ENCODE peak calls at places on chromosomes 12 and 14, in ten cellular contexts. One of them, this sample, is unnamed.

GRCh38 chr14:69891422-69891821 is 12.2 kb downstream of the SMOC1 start:
- DNase-seq in K562: no peak
- DNase-seq in uterus: no peak
- DNase-seq in CD8-positive, alpha-beta memory T cell: no peak
- DNase-seq in A549: no peak
- DNase-seq in PC-3: no peak
- DNase-seq in transverse colon: no peak
- DNase-seq in SK-N-SH: no peak
- DNase-seq in neuronal stem cell: no peak
- DNase-seq in aorta: no peak
- DNase-seq in this sample: no peak

GRCh38 chr12:81245458-81245857 is 167.6 kb downstream of the ACSS3 start:
- DNase-seq in K562: no peak
- DNase-seq in uterus: peak; percentile 76
- DNase-seq in CD8-positive, alpha-beta memory T cell: no peak
- DNase-seq in A549: no peak
- DNase-seq in PC-3: no peak
- DNase-seq in transverse colon: no peak
- DNase-seq in SK-N-SH: no peak
- DNase-seq in neuronal stem cell: no peak
- DNase-seq in aorta: no peak
- DNase-seq in this sample: no peak

GRCh38 chr12:53974084-53975018 is at the start of gene HOTAIR:
- DNase-seq in K562: no peak
- DNase-seq in uterus: no peak
- DNase-seq in CD8-positive, alpha-beta memory T cell: peak; percentile 25
- DNase-seq in A549: peak; percentile 63
- DNase-seq in PC-3: peak; percentile 53
- DNase-seq in transverse colon: no peak
- DNase-seq in SK-N-SH: peak; percentile 63
- DNase-seq in neuronal stem cell: no peak
- DNase-seq in aorta: no peak
- DNase-seq in this sample: no peak

GRCh38 chr12:110869035-110869434 is 22.2 kb downstream of the CCDC63 start:
- DNase-seq in K562: no peak
- DNase-seq in uterus: no peak
- DNase-seq in CD8-positive, alpha-beta memory T cell: no peak
- DNase-seq in A549: no peak
- DNase-seq in PC-3: no peak
- DNase-seq in transverse colon: no peak
- DNase-seq in SK-N-SH: no peak
- DNase-seq in neuronal stem cell: no peak
- DNase-seq in aorta: no peak
- DNase-seq in this sample: no peak

GRCh38 chr12:25307818-25308217 is 57.1 kb upstream of the KRAS start:
- DNase-seq in K562: no peak
- DNase-seq in uterus: no peak
- DNase-seq in CD8-positive, alpha-beta memory T cell: no peak
- DNase-seq in A549: no peak
- DNase-seq in PC-3: no peak
- DNase-seq in transverse colon: no peak
- DNase-seq in SK-N-SH: no peak
- DNase-seq in neuronal stem cell: no peak
- DNase-seq in aorta: no peak
- DNase-seq in this sample: no peak

GRCh38 chr12:68964013-68964412 is 31.0 kb upstream of the CPM start:
- DNase-seq in K562: no peak
- DNase-seq in uterus: no peak
- DNase-seq in CD8-positive, alpha-beta memory T cell: no peak
- DNase-seq in A549: no peak
- DNase-seq in PC-3: no peak
- DNase-seq in transverse colon: no peak
- DNase-seq in SK-N-SH: no peak
- DNase-seq in neuronal stem cell: no peak
- DNase-seq in aorta: no peak
- DNase-seq in this sample: no peak

GRCh38 chr12:76313289-76313688 is 34.9 kb downstream of the BBS10 start:
- DNase-seq in K562: no peak
- DNase-seq in uterus: no peak
- DNase-seq in CD8-positive, alpha-beta memory T cell: no peak
- DNase-seq in A549: no peak
- DNase-seq in PC-3: no peak
- DNase-seq in transverse colon: no peak
- DNase-seq in SK-N-SH: no peak
- DNase-seq in neuronal stem cell: no peak
- DNase-seq in aorta: no peak
- DNase-seq in this sample: no peak

GRCh38 chr12:11860026-11860425 is 210.6 kb downstream of the ETV6 start:
- DNase-seq in K562: no peak
- DNase-seq in uterus: no peak
- DNase-seq in CD8-positive, alpha-beta memory T cell: no peak
- DNase-seq in A549: no peak
- DNase-seq in PC-3: no peak
- DNase-seq in transverse colon: no peak
- DNase-seq in SK-N-SH: no peak
- DNase-seq in neuronal stem cell: no peak
- DNase-seq in aorta: no peak
- DNase-seq in this sample: no peak

GRCh38 chr14:70906785-70907171 is 481 bp upstream of the PCNX1 start:
- DNase-seq in K562: peak; percentile 3
- DNase-seq in uterus: no peak
- DNase-seq in CD8-positive, alpha-beta memory T cell: no peak
- DNase-seq in A549: no peak
- DNase-seq in PC-3: no peak
- DNase-seq in transverse colon: no peak
- DNase-seq in SK-N-SH: no peak
- DNase-seq in neuronal stem cell: no peak
- DNase-seq in aorta: no peak
- DNase-seq in this sample: no peak

GRCh38 chr14:91681893-91682563 is 49.9 kb downstream of the CATSPERB start:
- DNase-seq in K562: no peak
- DNase-seq in uterus: no peak
- DNase-seq in CD8-positive, alpha-beta memory T cell: no peak
- DNase-seq in A549: no peak
- DNase-seq in PC-3: no peak
- DNase-seq in transverse colon: no peak
- DNase-seq in SK-N-SH: no peak
- DNase-seq in neuronal stem cell: no peak
- DNase-seq in aorta: no peak
- DNase-seq in this sample: no peak

GRCh38 chr12:117227000-117227653 is 36.9 kb upstream of the FBXO21 start:
- DNase-seq in K562: no peak
- DNase-seq in uterus: no peak
- DNase-seq in CD8-positive, alpha-beta memory T cell: no peak
- DNase-seq in A549: no peak
- DNase-seq in PC-3: no peak
- DNase-seq in transverse colon: no peak
- DNase-seq in SK-N-SH: no peak
- DNase-seq in neuronal stem cell: no peak
- DNase-seq in aorta: no peak
- DNase-seq in this sample: no peak

GRCh38 chr12:116759783-116760581 is 21.9 kb downstream of the RNFT2 start:
- DNase-seq in K562: peak; percentile 87
- DNase-seq in uterus: no peak
- DNase-seq in CD8-positive, alpha-beta memory T cell: no peak
- DNase-seq in A549: no peak
- DNase-seq in PC-3: no peak
- DNase-seq in transverse colon: peak; percentile 20
- DNase-seq in SK-N-SH: no peak
- DNase-seq in neuronal stem cell: no peak
- DNase-seq in aorta: peak; percentile 83
- DNase-seq in this sample: no peak

GRCh38 chr12:3777206-3777809 is 24.4 kb upstream of the CRACR2A start:
- DNase-seq in K562: peak; percentile 12
- DNase-seq in uterus: no peak
- DNase-seq in CD8-positive, alpha-beta memory T cell: no peak
- DNase-seq in A549: peak; percentile 25
- DNase-seq in PC-3: peak; percentile 64
- DNase-seq in transverse colon: no peak
- DNase-seq in SK-N-SH: peak; percentile 61
- DNase-seq in neuronal stem cell: peak; percentile 23
- DNase-seq in aorta: no peak
- DNase-seq in this sample: peak; percentile 46

GRCh38 chr12:58302487-58303011 is 361.2 kb downstream of the ATP23 start:
- DNase-seq in K562: no peak
- DNase-seq in uterus: no peak
- DNase-seq in CD8-positive, alpha-beta memory T cell: no peak
- DNase-seq in A549: no peak
- DNase-seq in PC-3: peak; percentile 88
- DNase-seq in transverse colon: peak; percentile 17
- DNase-seq in SK-N-SH: no peak
- DNase-seq in neuronal stem cell: no peak
- DNase-seq in aorta: no peak
- DNase-seq in this sample: no peak

GRCh38 chr14:64720190-64720589 is 16.0 kb downstream of the PLEKHG3 start:
- DNase-seq in K562: no peak
- DNase-seq in uterus: no peak
- DNase-seq in CD8-positive, alpha-beta memory T cell: no peak
- DNase-seq in A549: peak; percentile 91
- DNase-seq in PC-3: peak; percentile 98
- DNase-seq in transverse colon: peak; percentile 81
- DNase-seq in SK-N-SH: no peak
- DNase-seq in neuronal stem cell: no peak
- DNase-seq in aorta: peak; percentile 70
- DNase-seq in this sample: no peak

GRCh38 chr12:122870163-122870842 is 25.6 kb downstream of the VPS37B start:
- DNase-seq in K562: no peak
- DNase-seq in uterus: no peak
- DNase-seq in CD8-positive, alpha-beta memory T cell: no peak
- DNase-seq in A549: no peak
- DNase-seq in PC-3: no peak
- DNase-seq in transverse colon: no peak
- DNase-seq in SK-N-SH: no peak
- DNase-seq in neuronal stem cell: no peak
- DNase-seq in aorta: peak; percentile 51
- DNase-seq in this sample: no peak
- H3K4me3 ChIP-seq in K562: no peak overlapping the region
- H3K4me3 ChIP-seq in uterus: no peak overlapping the region
- H3K4me3 ChIP-seq in CD8-positive, alpha-beta memory T cell: no peak overlapping the region
- H3K4me3 ChIP-seq in A549: no peak overlapping the region
- H3K4me3 ChIP-seq in PC-3: no peak overlapping the region
- H3K4me3 ChIP-seq in transverse colon: no peak overlapping the region
- H3K4me3 ChIP-seq in SK-N-SH: no peak overlapping the region
- H3K4me3 ChIP-seq in neuronal stem cell: no peak overlapping the region
- H3K4me3 ChIP-seq in aorta: no peak overlapping the region
- H3K4me3 ChIP-seq in this sample: no peak overlapping the region

GRCh38 chr14:86602263-86602662 is 1072.3 kb downstream of the FLRT2 start:
- DNase-seq in K562: no peak
- DNase-seq in uterus: no peak
- DNase-seq in CD8-positive, alpha-beta memory T cell: no peak
- DNase-seq in A549: no peak
- DNase-seq in PC-3: no peak
- DNase-seq in transverse colon: no peak
- DNase-seq in SK-N-SH: no peak
- DNase-seq in neuronal stem cell: no peak
- DNase-seq in aorta: no peak
- DNase-seq in this sample: no peak
- H3K4me1 ChIP-seq in K562: no peaks in the 10 kb centered on the region
- H3K4me1 ChIP-seq in uterus: no peaks in the 10 kb centered on the region
- H3K4me1 ChIP-seq in CD8-positive, alpha-beta memory T cell: no peaks in the 10 kb centered on the region
- H3K4me1 ChIP-seq in A549: no peaks in the 10 kb centered on the region
- H3K4me1 ChIP-seq in PC-3: no peaks in the 10 kb centered on the region
- H3K4me1 ChIP-seq in transverse colon: no peaks in the 10 kb centered on the region
- H3K4me1 ChIP-seq in SK-N-SH: no peaks in the 10 kb centered on the region
- H3K4me1 ChIP-seq in neuronal stem cell: no peaks in the 10 kb centered on the region
- H3K4me1 ChIP-seq in aorta: no peaks in the 10 kb centered on the region
- H3K4me1 ChIP-seq in this sample: no peaks in the 10 kb centered on the region

DNA sequence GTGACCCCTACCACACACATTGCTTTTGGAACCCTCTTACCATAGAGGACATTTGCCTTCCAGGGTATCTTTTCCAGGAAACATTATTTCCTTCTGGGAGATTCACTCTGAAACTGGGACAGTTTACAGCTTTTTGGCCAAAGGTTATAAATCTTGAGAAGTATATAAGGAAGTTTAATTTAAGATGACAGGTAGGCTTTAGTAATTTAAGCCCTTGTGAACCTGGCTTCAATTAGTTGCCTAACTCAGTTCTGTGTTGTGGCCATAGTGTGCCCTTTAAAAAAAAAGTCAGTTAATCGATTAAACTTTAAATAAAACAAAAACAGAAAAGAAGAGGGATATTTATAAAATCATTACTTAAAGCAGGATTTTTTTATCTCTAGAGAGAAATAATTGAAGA is 142.9 kb downstream of the NAV3 start:
- DNase-seq in K562: no peak
- DNase-seq in uterus: no peak
- DNase-seq in CD8-positive, alpha-beta memory T cell: no peak
- DNase-seq in A549: no peak
- DNase-seq in PC-3: no peak
- DNase-seq in transverse colon: no peak
- DNase-seq in SK-N-SH: no peak
- DNase-seq in neuronal stem cell: no peak
- DNase-seq in aorta: no peak
- DNase-seq in this sample: no peak
- H3K4me3 ChIP-seq in K562: no peak overlapping the region
- H3K4me3 ChIP-seq in uterus: no peak overlapping the region
- H3K4me3 ChIP-seq in CD8-positive, alpha-beta memory T cell: no peak overlapping the region
- H3K4me3 ChIP-seq in A549: no peak overlapping the region
- H3K4me3 ChIP-seq in PC-3: no peak overlapping the region
- H3K4me3 ChIP-seq in transverse colon: no peak overlapping the region
- H3K4me3 ChIP-seq in SK-N-SH: no peak overlapping the region
- H3K4me3 ChIP-seq in neuronal stem cell: no peak overlapping the region
- H3K4me3 ChIP-seq in aorta: no peak overlapping the region
- H3K4me3 ChIP-seq in this sample: no peak overlapping the region

GRCh38 chr14:60647837-60648168 is 1.5 kb downstream of the SIX1 start:
- DNase-seq in K562: no peak
- DNase-seq in uterus: no peak
- DNase-seq in CD8-positive, alpha-beta memory T cell: no peak
- DNase-seq in A549: no peak
- DNase-seq in PC-3: no peak
- DNase-seq in transverse colon: no peak
- DNase-seq in SK-N-SH: no peak
- DNase-seq in neuronal stem cell: no peak
- DNase-seq in aorta: no peak
- DNase-seq in this sample: no peak

GRCh38 chr14:60648934-60649814 is at the start of gene SIX1:
- DNase-seq in K562: peak; percentile 69
- DNase-seq in uterus: peak; percentile 26
- DNase-seq in CD8-positive, alpha-beta memory T cell: no peak
- DNase-seq in A549: peak; percentile 95
- DNase-seq in PC-3: peak; percentile 97
- DNase-seq in transverse colon: peak; percentile 48
- DNase-seq in SK-N-SH: peak; percentile 88
- DNase-seq in neuronal stem cell: peak; percentile 88
- DNase-seq in aorta: peak; percentile 90
- DNase-seq in this sample: peak; percentile 47

GRCh38 chr14:60647081-60647836 is 2.0 kb downstream of the SIX1 start:
- DNase-seq in K562: no peak
- DNase-seq in uterus: no peak
- DNase-seq in CD8-positive, alpha-beta memory T cell: no peak
- DNase-seq in A549: no peak
- DNase-seq in PC-3: peak; percentile 83
- DNase-seq in transverse colon: no peak
- DNase-seq in SK-N-SH: no peak
- DNase-seq in neuronal stem cell: peak; percentile 54
- DNase-seq in aorta: no peak
- DNase-seq in this sample: no peak

GRCh38 chr14:60649815-60650381 is 621 bp upstream of the SIX1 start:
- DNase-seq in K562: no peak
- DNase-seq in uterus: no peak
- DNase-seq in CD8-positive, alpha-beta memory T cell: no peak
- DNase-seq in A549: no peak
- DNase-seq in PC-3: peak; percentile 62
- DNase-seq in transverse colon: no peak
- DNase-seq in SK-N-SH: no peak
- DNase-seq in neuronal stem cell: peak; percentile 40
- DNase-seq in aorta: no peak
- DNase-seq in this sample: no peak

GRCh38 chr14:60648169-60648933 is 926 bp downstream of the SIX1 start:
- DNase-seq in K562: peak; percentile 43
- DNase-seq in uterus: no peak
- DNase-seq in CD8-positive, alpha-beta memory T cell: no peak
- DNase-seq in A549: peak; percentile 51
- DNase-seq in PC-3: peak; percentile 51
- DNase-seq in transverse colon: no peak
- DNase-seq in SK-N-SH: peak; percentile 53
- DNase-seq in neuronal stem cell: peak; percentile 26
- DNase-seq in aorta: peak; percentile 85
- DNase-seq in this sample: no peak
- H3K4me1 ChIP-seq in K562: peaks cover 23% of the 10 kb centered on the region
- H3K4me1 ChIP-seq in uterus: peaks cover 12% of the 10 kb centered on the region
- H3K4me1 ChIP-seq in CD8-positive, alpha-beta memory T cell: peaks cover 34% of the 10 kb centered on the region
- H3K4me1 ChIP-seq in A549: peaks cover 18% of the 10 kb centered on the region
- H3K4me1 ChIP-seq in PC-3: peaks cover 21% of the 10 kb centered on the region
- H3K4me1 ChIP-seq in transverse colon: peaks cover 49% of the 10 kb centered on the region
- H3K4me1 ChIP-seq in SK-N-SH: peaks cover 9% of the 10 kb centered on the region
- H3K4me1 ChIP-seq in neuronal stem cell: peaks cover 14% of the 10 kb centered on the region
- H3K4me1 ChIP-seq in aorta: no peaks in the 10 kb centered on the region
- H3K4me1 ChIP-seq in this sample: peaks cover 23% of the 10 kb centered on the region